ENCODE peak calls at places on chromosomes 12 and 14, in seven cellular contexts. F is lung, J is H9, Y is SK-N-SH, E is fibroblast of lung, Q is right lobe of liver, O is tibial artery. R is an unnamed sample.

GRCh38 chr12:106301611-106302321 is 767 bp upstream of the TCP11L2 start:
- DNase-seq in F (peak; percentile 84), J (peak; percentile 72), Y (peak; percentile 30), E (peak; percentile 50), Q (peak; percentile 56), O (peak; percentile 54), R (peak; percentile 95)

GRCh38 chr12:44763021-44763420 is 113.1 kb downstream of the NELL2 start:
- DNase-seq in F (no peak), J (no peak), Y (no peak), E (no peak), Q (no peak), O (no peak), R (no peak)

GRCh38 chr14:42113358-42114070 is 506.8 kb downstream of the LRFN5 start:
- DNase-seq in F (no peak), J (no peak), Y (no peak), E (no peak), Q (no peak), O (no peak), R (no peak)

GRCh38 chr14:66043921-66044320 is 442.2 kb upstream of the CCDC196 start:
- DNase-seq in F (no peak), J (no peak), Y (no peak), E (peak; percentile 22), Q (no peak), O (no peak), R (no peak)

GRCh38 chr12:100661300-100661951 is 87.9 kb downstream of the GAS2L3 start:
- DNase-seq in F (no peak), J (peak; percentile 39), Y (no peak), E (peak; percentile 64), Q (no peak), O (no peak), R (no peak)

GRCh38 chr12:125300249-125300648 is 235.0 kb downstream of the AACS start:
- DNase-seq in F (no peak), J (no peak), Y (no peak), E (no peak), Q (no peak), O (no peak), R (no peak)

GRCh38 chr14:75303415-75303814 is 24.8 kb downstream of the FOS start:
- DNase-seq in F (no peak), J (peak; percentile 73), Y (peak; percentile 69), E (peak; percentile 50), Q (peak; percentile 76), O (peak; percentile 69), R (peak; percentile 80)

GRCh38 chr12:76569685-76570604 is 10.4 kb upstream of the OSBPL8 start:
- DNase-seq in F (no peak), J (no peak), Y (no peak), E (no peak), Q (no peak), O (no peak), R (no peak)

GRCh38 chr12:57280234-57281062 is 29.5 kb upstream of the STAC3 start:
- DNase-seq in F (peak; percentile 42), J (peak; percentile 70), Y (no peak), E (peak; percentile 98), Q (no peak), O (no peak), R (peak; percentile 39)

GRCh38 chr12:122538496-122538895 is 11.4 kb downstream of the KNTC1 start:
- DNase-seq in F (no peak), J (no peak), Y (no peak), E (no peak), Q (no peak), O (no peak), R (no peak)

GRCh38 chr12:38919191-38919590 is 13.8 kb upstream of the CPNE8 start:
- DNase-seq in F (no peak), J (no peak), Y (no peak), E (peak; percentile 24), Q (no peak), O (no peak), R (no peak)

GRCh38 chr14:102883028-102883953 is 39.2 kb upstream of the AMN start:
- DNase-seq in F (no peak), J (no peak), Y (no peak), E (no peak), Q (no peak), O (no peak), R (no peak)

GRCh38 chr14:104973215-104974145 is 4.7 kb downstream of the AHNAK2 start:
- DNase-seq in F (peak; percentile 82), J (peak; percentile 55), Y (no peak), E (peak; percentile 97), Q (peak; percentile 41), O (peak; percentile 93), R (peak; percentile 84)

GRCh38 chr12:128791395-128792322 is 32.1 kb downstream of the SLC15A4 start:
- DNase-seq in F (no peak), J (no peak), Y (peak; percentile 32), E (no peak), Q (no peak), O (no peak), R (no peak)

GRCh38 chr14:61750708-61751474 is 11.3 kb upstream of the SNAPC1 start:
- DNase-seq in F (peak; percentile 89), J (peak; percentile 83), Y (peak; percentile 52), E (peak; percentile 62), Q (peak; percentile 78), O (peak; percentile 88), R (peak; percentile 91)

GRCh38 chr12:105562727-105563072 is 232.2 kb downstream of the C12orf75 start:
- DNase-seq in F (no peak), J (no peak), Y (no peak), E (no peak), Q (no peak), O (no peak), R (peak; percentile 29)

GRCh38 chr12:14024589-14024988 is 43.2 kb upstream of the GRIN2B start:
- DNase-seq in F (no peak), J (no peak), Y (no peak), E (no peak), Q (no peak), O (no peak), R (no peak)

GRCh38 chr12:5498081-5498480 is 66.2 kb downstream of the NTF3 start:
- DNase-seq in F (no peak), J (no peak), Y (no peak), E (peak; percentile 36), Q (no peak), O (no peak), R (no peak)

GRCh38 chr12:95633049-95633545 is 81.8 kb upstream of the USP44 start:
- DNase-seq in F (peak; percentile 52), J (no peak), Y (no peak), E (peak; percentile 90), Q (peak; percentile 50), O (peak; percentile 55), R (peak; percentile 55)

DNA sequence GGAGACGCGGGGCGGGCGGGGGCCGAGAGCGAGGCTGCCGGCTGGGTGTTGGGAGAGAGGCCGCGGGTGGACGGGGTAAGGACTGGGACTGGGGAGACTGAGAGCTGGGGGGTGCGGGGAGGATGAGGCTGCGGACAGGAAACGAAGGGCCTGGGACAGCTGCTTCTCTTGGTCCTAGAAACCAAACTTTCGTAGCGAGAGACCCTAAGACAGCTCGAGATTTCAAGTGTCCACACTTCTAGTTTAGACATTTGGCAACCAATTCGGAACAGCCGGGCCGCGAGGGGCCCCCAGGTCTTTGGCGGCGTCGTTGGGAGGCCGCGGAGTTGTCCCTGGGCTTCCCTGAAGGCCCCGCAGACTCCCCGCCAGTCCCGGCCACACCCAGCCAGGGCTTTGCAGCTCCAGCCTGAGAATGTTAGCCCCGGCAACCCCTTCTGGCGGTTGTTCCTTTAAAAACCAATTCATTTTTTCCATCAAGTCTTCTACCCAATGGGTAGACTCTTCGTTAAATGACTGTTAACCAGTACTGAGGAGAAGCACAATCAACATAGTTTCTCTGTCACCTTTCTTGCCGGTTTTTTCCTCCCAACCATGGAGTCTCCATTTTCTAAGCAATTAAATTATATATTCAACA is 11.5 kb downstream of the NKX2-1 start:
- DNase-seq in F (peak; percentile 47), J (peak; percentile 61), Y (peak; percentile 16), E (no peak), Q (no peak), O (no peak), R (no peak)
- H3K4me1 ChIP-seq in F (peaks cover 3% of the 10 kb centered on the region), J (no peaks in the 10 kb centered on the region), Y (no peaks in the 10 kb centered on the region), E (no peaks in the 10 kb centered on the region), Q (no peaks in the 10 kb centered on the region), O (peaks cover 8% of the 10 kb centered on the region), R (peaks cover 5% of the 10 kb centered on the region)

GRCh38 chr12:93676408-93677194 is 574 bp upstream of the CRADD start:
- DNase-seq in F (no peak), J (no peak), Y (no peak), E (no peak), Q (no peak), O (no peak), R (no peak)

GRCh38 chr12:93678779-93679178 is 1.6 kb downstream of the CRADD start:
- DNase-seq in F (no peak), J (no peak), Y (no peak), E (no peak), Q (no peak), O (no peak), R (no peak)

GRCh38 chr12:93677195-93678064 is at the start of gene CRADD:
- DNase-seq in F (peak; percentile 89), J (peak; percentile 95), Y (peak; percentile 76), E (peak; percentile 99), Q (peak; percentile 82), O (peak; percentile 89), R (peak; percentile 76)

GRCh38 chr12:93682846-93683261 is 5.7 kb downstream of the CRADD start:
- DNase-seq in F (no peak), J (peak; percentile 57), Y (peak; percentile 66), E (peak; percentile 23), Q (no peak), O (no peak), R (no peak)

GRCh38 chr12:93679308-93679933 is 2.2 kb downstream of the CRADD start:
- DNase-seq in F (no peak), J (no peak), Y (no peak), E (no peak), Q (peak; percentile 69), O (no peak), R (no peak)
- TF ChIP-seq CTCF in F (no peak), J (no peak), Y (no peak), E (no peak), Q (no peak), O (no peak), R (no peak)

GRCh38 chr12:52049688-52050087 is 1.6 kb upstream of the NR4A1 start:
- DNase-seq in F (no peak), J (no peak), Y (no peak), E (no peak), Q (no peak), O (no peak), R (no peak)
- H3K4me1 ChIP-seq in F (peaks cover 26% of the 10 kb centered on the region), J (no peaks in the 10 kb centered on the region), Y (peaks cover 12% of the 10 kb centered on the region), E (peaks cover 12% of the 10 kb centered on the region), Q (no peaks in the 10 kb centered on the region), O (peaks cover 29% of the 10 kb centered on the region), R (peaks cover 56% of the 10 kb centered on the region)

DNA sequence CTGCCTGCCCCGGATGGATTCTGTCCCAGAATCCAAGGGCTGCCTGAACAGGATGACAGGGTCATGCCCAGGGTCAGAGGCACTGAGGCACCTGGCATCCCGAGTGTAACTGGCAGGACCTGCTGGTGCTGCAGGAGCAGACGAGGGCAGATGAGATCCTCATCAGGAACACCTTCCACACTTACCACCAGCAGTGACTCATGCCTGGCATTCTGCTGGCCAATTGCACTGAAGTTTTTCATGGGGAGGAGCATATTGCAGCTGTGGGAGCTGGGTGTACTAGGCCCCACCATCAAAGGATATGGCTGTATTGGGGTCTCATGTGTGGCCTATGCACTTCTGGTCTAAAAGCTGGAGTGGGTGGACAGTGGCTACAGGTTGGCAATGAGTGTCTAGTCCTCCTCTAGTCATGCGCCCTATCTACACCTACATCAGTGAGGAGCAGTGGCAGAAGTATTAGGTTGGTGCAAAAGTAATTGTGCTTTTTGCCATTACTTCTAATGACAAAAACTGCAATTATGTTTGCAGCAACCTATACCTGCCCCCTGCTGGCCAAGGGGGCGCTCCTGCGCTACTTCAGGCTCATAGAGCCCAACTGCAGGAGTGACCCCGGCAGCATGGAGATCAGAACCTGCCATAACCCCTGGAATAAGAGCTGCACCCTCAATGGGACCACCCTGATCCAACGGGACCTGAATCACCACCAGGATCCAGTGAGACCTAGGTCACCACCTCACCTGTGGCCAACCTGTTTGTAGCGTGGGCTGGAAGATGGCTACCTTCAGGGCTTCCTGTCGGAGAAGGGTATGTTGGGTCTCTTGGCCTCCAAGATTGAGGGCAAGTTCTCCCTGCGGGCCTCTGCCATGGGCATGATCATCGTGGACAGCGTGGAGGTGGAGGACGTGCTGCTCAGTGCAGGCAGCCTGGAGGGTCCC is 8.0 kb upstream of the C12orf42 start:
- DNase-seq in F (no peak), J (peak; percentile 73), Y (peak; percentile 54), E (no peak), Q (peak; percentile 58), O (no peak), R (peak; percentile 61)
- TF ChIP-seq CTCF in F (peak; percentile 35), J (peak; percentile 83), Y (peak; percentile 39), E (no peak), Q (peak; percentile 71), O (no peak), R (no peak)

R was measured in stomach.